ENCODE peak calls at places on chromosomes 11 and 22, in five cellular contexts. G, P, S, Y and Z are unnamed samples. For H3K4me1, the result is how much of the 10 kb centered on the place peaks cover.

GRCh38 chr22:27494821-27495220 is 306.7 kb downstream of the MN1 start:
- DNase-seq in P (no peak), S (no peak), Y (no peak), G (no peak), Z (no peak)

GRCh38 chr11:19558189-19558986 is 154.2 kb upstream of the NAV2 start:
- DNase-seq in P (no peak), G (no peak), Y (no peak), S (no peak), Z (no peak)

GRCh38 chr11:69707156-69707555 is 3.3 kb upstream of the FGF19 start:
- DNase-seq in S (no peak), Y (no peak), P (peak), G (no peak), Z (no peak)

GRCh38 chr22:33918676-33919590 is 1.3 kb downstream of the LARGE1 start:
- DNase-seq in G (no peak), S (peak), P (no peak), Y (no peak), Z (no peak)

GRCh38 chr11:12123177-12123576 is 12.8 kb downstream of the MICAL2 start:
- DNase-seq in P (no peak), G (no peak), Y (no peak), S (no peak), Z (no peak)

GRCh38 chr11:101428918-101429317 is 154.9 kb downstream of the TRPC6 start:
- DNase-seq in G (no peak), S (peak), P (no peak), Y (peak), Z (no peak)

GRCh38 chr11:67307545-67308001 is 4.2 kb downstream of the SSH3 start:
- DNase-seq in P (peak), Y (no peak), G (peak), S (no peak), Z (no peak)

GRCh38 chr11:1586699-1587098 is 1.6 kb upstream of the KRTAP5-1 start:
- DNase-seq in Y (no peak), P (no peak), G (no peak), S (no peak), Z (no peak)

GRCh38 chr11:78138694-78139421 is 568 bp downstream of the ALG8 start:
- DNase-seq in G (no peak), S (no peak), Y (peak), P (peak), Z (no peak)

GRCh38 chr11:18065572-18065971 is 19.5 kb upstream of the TPH1 start:
- DNase-seq in S (no peak), P (no peak), Y (no peak), G (no peak), Z (no peak)

GRCh38 chr11:72738199-72739141 is 13.7 kb downstream of the ARAP1 start:
- DNase-seq in S (no peak), P (peak), Y (no peak), G (peak), Z (no peak)

GRCh38 chr11:76172583-76172982 is 33.7 kb downstream of the WNT11 start:
- DNase-seq in G (no peak), P (no peak), S (no peak), Y (no peak), Z (no peak)

GRCh38 chr22:21909871-21910270 is 42.4 kb upstream of the MAPK1 start:
- DNase-seq in P (no peak), G (no peak), Y (no peak), S (no peak), Z (no peak)

GRCh38 chr22:31776231-31776630 is 22.4 kb downstream of the DEPDC5 start:
- DNase-seq in Y (no peak), P (no peak), G (no peak), S (no peak), Z (no peak)

GRCh38 chr11:33461319-33461718 is 204.1 kb downstream of the HIPK3 start:
- DNase-seq in S (no peak), P (no peak), G (no peak), Y (no peak), Z (no peak)

GRCh38 chr11:61460474-61460881 is 30.6 kb downstream of the SDHAF2 start:
- DNase-seq in S (no peak), Y (no peak), G (no peak), P (no peak), Z (no peak)

GRCh38 chr22:39110631-39111561 is 13.9 kb downstream of the APOBEC3H start:
- DNase-seq in G (no peak), Y (no peak), S (peak), P (no peak), Z (no peak)

GRCh38 chr22:31229402-31230140 is 17.5 kb downstream of the LIMK2 start:
- DNase-seq in Y (no peak), S (no peak), G (no peak), P (peak), Z (peak)

GRCh38 chr11:16925495-16926065 is 88.6 kb downstream of the PLEKHA7 start:
- DNase-seq in Y (peak), G (no peak), P (no peak), S (peak), Z (peak)

GRCh38 chr11:14902650-14903350 is 10.8 kb upstream of the CYP2R1 start:
- DNase-seq in Y (no peak), P (no peak), G (no peak), S (no peak), Z (no peak)

GRCh38 chr11:3126901-3127691 is 38.0 kb downstream of the OSBPL5 start:
- DNase-seq in G (peak), S (no peak), P (no peak), Y (no peak), Z (no peak)

GRCh38 chr11:92453055-92453454 is 228.4 kb downstream of the FAT3 start:
- DNase-seq in P (no peak), S (no peak), G (no peak), Y (no peak), Z (no peak)

GRCh38 chr11:19084661-19085315 is 24.3 kb upstream of the MRGPRX2 start:
- DNase-seq in G (no peak), Y (no peak), P (no peak), S (no peak), Z (no peak)

GRCh38 chr22:25202290-25202921 is 2.7 kb downstream of the CRYBB3 start:
- DNase-seq in G (no peak), Y (peak), P (peak), S (peak), Z (peak)
- TF ChIP-seq CTCF in G (peak), Y (peak), P (peak), S (peak), Z (peak)

GRCh38 chr22:46596819-46597218 is 23.4 kb upstream of the GRAMD4 start:
- DNase-seq in Y (no peak), P (peak), G (no peak), S (no peak), Z (no peak)

GRCh38 chr22:46598224-46598623 is 22.0 kb upstream of the GRAMD4 start:
- DNase-seq in G (no peak), Y (no peak), S (no peak), P (no peak), Z (no peak)

GRCh38 chr22:46596032-46596441 is 24.1 kb upstream of the GRAMD4 start:
- DNase-seq in S (no peak), P (no peak), G (no peak), Y (no peak), Z (no peak)

GRCh38 chr22:46600397-46600796 is 19.8 kb upstream of the GRAMD4 start:
- DNase-seq in G (no peak), P (no peak), S (no peak), Y (no peak), Z (no peak)

DNA sequence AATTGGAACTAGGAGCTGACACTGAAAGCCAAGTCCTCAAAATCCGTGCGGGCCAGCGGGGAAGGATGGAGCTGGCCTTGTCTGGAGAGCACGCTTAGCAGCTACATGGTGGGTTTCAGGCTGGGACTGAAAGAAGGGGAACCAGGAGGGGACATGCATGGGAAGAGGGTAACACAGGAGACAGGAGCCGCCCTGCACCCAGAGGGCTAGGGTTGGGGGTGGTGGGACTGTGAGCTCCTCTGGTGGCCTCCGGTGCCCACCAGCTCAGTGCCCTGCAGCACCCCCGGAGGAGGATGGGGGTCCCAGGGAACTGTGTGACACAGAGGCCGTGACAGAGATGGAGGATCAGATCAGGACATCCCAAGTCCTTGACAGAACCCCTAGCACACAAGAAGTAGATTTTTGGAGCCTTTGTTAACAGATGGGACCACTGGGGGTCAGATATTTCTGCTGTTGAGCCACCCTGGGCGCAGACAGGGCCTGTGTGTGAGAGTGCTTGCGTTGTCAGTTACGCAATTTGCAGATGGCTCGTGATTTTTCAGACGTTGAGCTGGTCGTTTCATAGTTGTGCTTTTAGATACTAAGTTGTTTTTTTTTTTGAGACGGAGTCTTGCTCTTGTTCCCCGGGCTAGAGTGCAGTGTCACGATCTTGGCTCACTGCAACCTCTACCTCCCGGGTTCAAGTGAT is 21.3 kb upstream of the GRAMD4 start:
- DNase-seq in S (no peak), Y (no peak), P (no peak), G (no peak), Z (no peak)
- H3K4me1 ChIP-seq in S (under half), Y (under half), P (half or more), G (half or more), Z (under half)

GRCh38 chr11:9565822-9566560 is 7.5 kb upstream of the WEE1 start:
- DNase-seq in S (peak), P (peak), G (no peak), Y (peak), Z (peak)
- TF ChIP-seq EP300 in S (peak), P (no peak), G (no peak), Y (peak), Z (peak)

DNA sequence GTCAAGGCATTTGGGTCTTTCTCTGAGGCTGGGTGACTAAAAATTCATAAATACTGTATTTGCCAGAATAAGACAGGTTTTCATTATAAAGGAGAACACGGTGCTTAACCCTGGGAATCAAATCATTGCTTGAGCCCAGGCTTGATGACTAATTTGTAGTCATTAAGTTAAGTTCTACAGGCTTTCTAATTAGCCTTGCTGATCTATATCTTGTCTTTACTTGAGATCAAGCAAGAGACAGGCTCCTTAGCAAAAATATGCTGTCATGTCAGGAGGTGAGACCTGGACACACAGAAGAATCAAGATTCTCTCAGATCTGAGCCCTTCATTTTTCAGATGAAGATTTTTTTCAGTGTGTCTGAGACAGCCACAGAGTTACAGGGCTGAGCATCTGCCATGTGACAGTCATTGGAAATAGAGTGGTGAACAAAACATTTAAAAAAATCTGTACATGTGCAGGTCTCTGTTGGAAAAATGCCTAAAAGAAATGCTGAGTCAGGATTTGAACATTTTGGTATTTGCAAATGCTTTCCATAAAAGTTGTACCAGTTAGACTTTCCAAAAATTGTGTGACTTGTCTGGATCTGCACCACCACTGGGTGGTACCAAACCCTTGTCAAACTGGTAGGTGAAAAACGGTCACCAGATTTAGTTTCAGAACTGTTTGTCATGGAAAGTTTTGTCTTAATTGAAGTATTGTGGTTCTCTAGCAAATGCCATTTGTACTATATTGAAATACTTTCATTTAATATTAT is 14.7 kb downstream of the ACAT1 start:
- DNase-seq in P (no peak), S (no peak), G (no peak), Y (peak), Z (no peak)
- TF ChIP-seq CTCF in P (no peak), S (peak), G (no peak), Y (peak), Z (no peak)

GRCh38 chr11:112159098-112159761 is 4.7 kb downstream of the IL18 start:
- DNase-seq in G (no peak), S (no peak), P (no peak), Y (no peak), Z (no peak)

GRCh38 chr11:112157274-112157766 is 6.6 kb downstream of the IL18 start:
- DNase-seq in Y (peak), G (no peak), S (peak), P (no peak), Z (no peak)

GRCh38 chr11:112162761-112163669 is 879 bp downstream of the IL18 start:
- DNase-seq in S (peak), G (no peak), P (no peak), Y (peak), Z (no peak)

GRCh38 chr11:112161012-112161411 is 2.9 kb downstream of the IL18 start:
- DNase-seq in S (no peak), G (no peak), P (no peak), Y (no peak), Z (no peak)

DNA sequence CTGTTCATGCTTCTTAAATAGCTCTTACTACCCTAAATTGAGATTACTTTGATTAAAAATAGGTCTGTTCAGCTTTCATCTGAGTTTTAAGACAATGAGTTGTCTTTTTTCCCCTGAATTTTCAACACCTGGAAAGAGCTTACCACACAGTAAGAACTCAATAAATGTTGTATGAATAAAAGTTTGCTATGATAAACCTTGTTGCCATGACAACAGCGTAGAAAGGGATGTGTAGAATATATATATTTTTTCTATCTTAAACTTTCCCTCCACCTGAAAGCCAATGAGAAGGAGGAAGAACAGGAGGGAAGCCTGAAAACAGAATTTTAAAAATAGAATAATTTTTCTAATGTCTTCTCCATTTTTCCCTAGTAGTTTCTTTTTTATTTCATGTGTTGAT is 3.4 kb downstream of the IL18 start:
- DNase-seq in S (no peak), Y (no peak), P (no peak), G (no peak), Z (no peak)
- H3K4me1 ChIP-seq in S (half or more), Y (half or more), P (under half), G (half or more), Z (under half)

DNA sequence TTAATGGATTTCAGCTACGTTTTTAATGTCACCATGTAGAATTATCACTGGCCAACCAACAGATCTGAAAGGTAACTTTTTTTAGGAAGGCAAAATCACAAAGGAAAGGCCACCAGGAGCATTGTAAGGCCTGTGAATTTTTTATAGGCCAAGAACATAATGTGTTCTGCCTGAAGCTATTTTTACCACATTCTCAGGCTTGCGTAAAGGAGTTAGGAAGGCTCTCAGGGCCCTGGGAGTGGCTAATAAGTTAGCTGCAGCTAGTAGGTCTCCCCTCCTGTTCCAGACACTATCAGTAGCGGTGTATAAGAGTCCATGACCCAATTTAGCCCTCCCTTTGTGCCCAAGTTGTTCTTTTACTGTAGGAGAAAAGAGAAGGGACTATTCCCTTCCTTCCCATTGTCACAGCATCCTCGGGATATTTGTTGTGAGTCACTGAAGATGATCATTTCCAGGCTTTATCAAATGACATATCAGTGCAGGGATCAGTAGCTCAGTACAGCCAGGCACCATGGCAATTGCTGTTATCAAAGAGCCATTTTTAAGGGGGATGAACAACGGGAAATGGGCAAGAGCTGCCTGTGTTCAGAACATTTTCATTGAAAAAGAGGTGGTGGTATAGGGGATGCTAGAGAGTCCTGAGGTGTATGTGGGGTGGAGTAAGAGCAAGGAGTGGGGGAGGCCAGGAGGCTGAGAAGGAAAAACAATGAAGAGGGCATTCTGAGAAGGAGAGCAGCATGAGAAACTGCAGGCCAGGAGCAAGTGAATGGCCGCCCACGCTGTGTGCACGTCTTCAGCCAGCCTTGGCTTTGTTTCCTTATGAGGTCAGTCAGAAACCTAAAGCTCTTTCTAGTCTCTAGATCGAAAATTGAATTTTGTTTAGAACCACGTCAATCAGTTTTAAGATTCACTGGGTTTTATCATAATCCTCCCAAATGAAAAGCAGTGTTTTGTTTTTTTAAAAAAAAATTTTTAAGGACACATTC is 940.3 kb downstream of the NTM start:
- DNase-seq in P (no peak), G (no peak), S (no peak), Y (no peak), Z (no peak)
- TF ChIP-seq EP300 in P (no peak), G (no peak), S (no peak), Y (no peak), Z (no peak)

DNA sequence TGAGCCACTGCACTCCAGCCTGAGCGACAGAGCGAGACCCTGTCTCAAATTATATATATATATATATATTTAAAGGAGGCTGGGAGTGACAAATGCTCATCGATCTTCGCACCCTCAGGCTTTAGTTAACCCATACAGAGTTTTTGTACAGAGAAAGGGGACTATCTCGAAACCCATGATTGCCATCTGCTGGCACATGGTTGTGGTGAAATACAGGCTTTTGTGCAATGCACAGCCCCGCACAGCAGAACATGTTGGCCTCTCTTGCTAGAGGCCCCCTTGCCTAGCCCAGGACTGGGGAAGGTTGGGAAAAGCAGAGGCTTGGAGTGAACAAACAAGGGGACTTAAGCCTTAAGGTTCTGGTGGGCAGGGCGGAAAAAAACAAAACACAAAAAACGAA is 3.6 kb downstream of the MYBPC3 start:
- DNase-seq in S (peak), P (no peak), G (no peak), Y (peak), Z (no peak)
- TF ChIP-seq CTCF in S (peak), P (no peak), G (no peak), Y (peak), Z (no peak)

GRCh38 chr22:40202225-40202944 is 24.7 kb downstream of the TNRC6B start:
- DNase-seq in P (no peak), S (no peak), Y (no peak), G (peak), Z (no peak)
- H3K4me1 ChIP-seq in P (half or more), S (under half), Y (under half), G (under half), Z (under half)

GRCh38 chr22:24728790-24729637 is 45.5 kb downstream of the PIWIL3 start:
- DNase-seq in S (peak), P (no peak), Y (no peak), G (no peak), Z (peak)
- TF ChIP-seq EP300 in S (peak), P (no peak), Y (no peak), G (no peak), Z (no peak)